ENCODE peak calls at places on chromosome 22, in six cellular contexts. B is pancreas, A is right lobe of liver, V is MG63, W is fibroblast of lung, R is AG04450. U is an unnamed sample.

GRCh38 chr22:39825661-39826102 is 67.9 kb downstream of the ENTHD1 start:
- DNase-seq in V (no peak), B (no peak), A (no peak), R (no peak), W (no peak), U (no peak)

GRCh38 chr22:27461470-27461869 is 340.1 kb downstream of the MN1 start:
- DNase-seq in B (no peak), V (peak; percentile 74), R (peak; percentile 72), A (no peak), W (peak; percentile 33), U (peak; percentile 86)

GRCh38 chr22:27667121-27667843 is 134.3 kb downstream of the MN1 start:
- DNase-seq in V (no peak), A (no peak), W (peak; percentile 15), B (no peak), R (no peak), U (no peak)

GRCh38 chr22:49183826-49184216 is 643.9 kb downstream of the BRD1 start:
- DNase-seq in V (no peak), R (no peak), A (no peak), W (no peak), B (no peak), U (no peak)

GRCh38 chr22:17368727-17369552 is at the start of gene CECR2:
- DNase-seq in V (no peak), A (peak; percentile 71), B (peak; percentile 71), R (no peak), W (peak; percentile 61), U (no peak)

GRCh38 chr22:24803064-24803542 is 2.9 kb upstream of the SGSM1 start:
- DNase-seq in R (no peak), A (peak; percentile 47), W (peak; percentile 29), V (peak; percentile 23), B (peak; percentile 55), U (peak; percentile 20)

GRCh38 chr22:38802671-38803121 is 8.8 kb upstream of the DNAL4 start:
- DNase-seq in V (peak; percentile 74), A (no peak), W (peak; percentile 96), R (peak; percentile 85), B (no peak), U (peak; percentile 72)

GRCh38 chr22:35928273-35928798 is 100.3 kb downstream of the RBFOX2 start:
- DNase-seq in R (no peak), W (no peak), V (no peak), A (no peak), B (no peak), U (no peak)

GRCh38 chr22:24129980-24130379 is 51.3 kb upstream of the SUSD2 start:
- DNase-seq in R (no peak), W (no peak), B (no peak), V (no peak), A (no peak), U (no peak)

GRCh38 chr22:32232447-32232846 is 22.7 kb downstream of the SLC5A4 start:
- DNase-seq in V (no peak), R (no peak), A (no peak), W (no peak), B (no peak), U (no peak)

GRCh38 chr22:39675907-39676306 is 105.4 kb downstream of the CACNA1I start:
- DNase-seq in W (no peak), A (no peak), V (no peak), B (no peak), R (no peak), U (no peak)

GRCh38 chr22:35530700-35531099 is 9.9 kb upstream of the RASD2 start:
- DNase-seq in A (no peak), W (no peak), V (no peak), R (no peak), B (no peak), U (no peak)

GRCh38 chr22:50447576-50448551 is 27.0 kb downstream of the SBF1 start:
- DNase-seq in V (no peak), A (no peak), R (no peak), W (no peak), B (peak; percentile 67), U (no peak)

GRCh38 chr22:36182056-36182455 is 19.6 kb downstream of the APOL4 start:
- DNase-seq in B (no peak), A (no peak), R (no peak), V (no peak), W (no peak), U (no peak)

GRCh38 chr22:39985383-39986045 is 9.2 kb upstream of the FAM83F start:
- DNase-seq in W (no peak), B (no peak), V (no peak), A (no peak), R (no peak), U (no peak)

GRCh38 chr22:36220457-36220921 is 18.8 kb downstream of the APOL2 start:
- DNase-seq in R (no peak), A (no peak), W (no peak), B (no peak), V (peak; percentile 62), U (peak; percentile 51)

GRCh38 chr22:31893460-31893859 is 50.9 kb upstream of the YWHAH start:
- DNase-seq in W (no peak), V (no peak), A (no peak), B (no peak), R (no peak), U (no peak)

GRCh38 chr22:50304528-50305392 is 2.7 kb downstream of the PLXNB2 start:
- DNase-seq in A (no peak), R (no peak), W (peak; percentile 34), B (peak; percentile 82), V (peak; percentile 95), U (no peak)

GRCh38 chr22:17496843-17497242 is 66.5 kb upstream of the SLC25A18 start:
- DNase-seq in R (no peak), B (no peak), W (no peak), A (no peak), V (no peak), U (no peak)

GRCh38 chr22:39556970-39557811 is 13.4 kb upstream of the CACNA1I start:
- DNase-seq in V (peak; percentile 29), W (peak; percentile 18), B (no peak), R (no peak), A (no peak), U (no peak)

GRCh38 chr22:46357186-46357500 is 21.6 kb downstream of the TRMU start:
- DNase-seq in W (no peak), V (no peak), A (no peak), B (no peak), R (no peak), U (no peak)

GRCh38 chr22:46359362-46359761 is 23.8 kb downstream of the TRMU start:
- DNase-seq in A (no peak), R (no peak), W (no peak), B (peak; percentile 61), V (no peak), U (no peak)

GRCh38 chr22:46357711-46358505 is 22.4 kb downstream of the TRMU start:
- DNase-seq in R (no peak), V (no peak), A (no peak), W (no peak), B (peak; percentile 72), U (no peak)

GRCh38 chr22:46360097-46360496 is 24.6 kb downstream of the TRMU start:
- DNase-seq in R (no peak), A (no peak), W (no peak), B (peak; percentile 22), V (no peak), U (no peak)

GRCh38 chr22:46358766-46359165 is 23.3 kb downstream of the TRMU start:
- DNase-seq in W (no peak), R (no peak), V (no peak), B (peak; percentile 23), A (no peak), U (no peak)
- H3K4me3 ChIP-seq in W (no peak overlapping the region), R (no peak overlapping the region), V (no peak overlapping the region), B (no peak overlapping the region), A (no peak overlapping the region), U (no peak overlapping the region)

GRCh38 chr22:42450862-42451261 is 18.7 kb upstream of the NFAM1 start:
- DNase-seq in R (no peak), V (no peak), B (no peak), W (no peak), A (no peak), U (no peak)

GRCh38 chr22:42452916-42453315 is 20.7 kb upstream of the NFAM1 start:
- DNase-seq in V (no peak), W (no peak), R (no peak), B (no peak), A (no peak), U (no peak)

GRCh38 chr22:42446151-42446550 is 13.9 kb upstream of the NFAM1 start:
- DNase-seq in W (no peak), A (no peak), B (no peak), R (no peak), V (no peak), U (no peak)

GRCh38 chr22:42452456-42452855 is 20.3 kb upstream of the NFAM1 start:
- DNase-seq in W (no peak), B (no peak), R (no peak), V (no peak), A (no peak), U (no peak)

GRCh38 chr22:42451499-42452145 is 19.4 kb upstream of the NFAM1 start:
- DNase-seq in B (no peak), A (no peak), W (no peak), V (no peak), R (no peak), U (no peak)
- H3K27me3 ChIP-seq in B (no peaks in the 10 kb centered on the region), A (no peaks in the 10 kb centered on the region), W (no peaks in the 10 kb centered on the region), V (peaks cover 9% of the 10 kb centered on the region), R (peaks cover 19% of the 10 kb centered on the region), U (no peaks in the 10 kb centered on the region)

DNA sequence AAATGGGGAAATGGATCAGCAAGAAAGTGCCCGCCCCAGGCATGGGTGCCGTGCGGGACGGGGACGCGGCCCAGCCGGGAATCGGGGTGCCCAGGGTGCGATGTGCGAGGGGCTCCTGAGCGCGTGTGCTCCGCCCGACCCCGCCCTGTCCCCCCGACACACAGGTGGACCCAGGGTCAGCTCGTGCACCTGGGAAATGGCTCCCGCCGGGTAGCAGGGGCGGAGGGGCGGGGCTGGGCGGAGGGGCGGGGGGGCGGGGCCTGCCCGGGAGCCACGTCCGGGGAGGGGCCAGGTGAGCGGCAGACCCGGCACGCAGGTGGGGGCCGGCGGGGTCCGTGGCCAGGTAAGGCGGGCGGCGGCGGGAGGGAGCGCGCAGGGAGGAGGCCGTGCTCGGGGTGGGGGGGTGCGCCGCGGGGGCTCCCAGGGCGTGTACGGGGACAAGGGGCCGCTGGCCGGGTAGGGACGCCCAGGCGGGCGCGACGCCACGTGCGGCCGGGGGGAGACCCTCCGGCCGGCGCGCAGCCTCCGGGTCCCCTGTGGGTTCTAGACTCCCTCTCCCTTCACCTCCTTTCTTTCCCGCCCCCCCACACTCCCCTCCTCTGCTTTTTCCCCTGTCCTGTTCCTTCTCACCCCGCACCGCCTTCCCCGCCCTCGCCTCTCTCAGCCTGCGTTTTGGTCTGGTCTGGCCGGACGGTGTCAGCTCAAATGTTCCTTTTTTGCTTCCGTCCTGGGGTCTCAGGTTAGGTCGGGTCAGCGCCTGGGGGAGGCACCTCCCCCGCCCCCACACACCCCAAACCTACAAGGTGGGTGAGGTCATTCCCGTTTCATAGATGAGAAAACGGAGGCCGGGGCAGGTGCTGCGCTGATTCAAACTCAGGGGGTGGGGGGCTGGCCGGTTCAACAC is at the start of gene ARHGAP8:
- DNase-seq in A (no peak), B (peak; percentile 88), R (no peak), W (no peak), V (no peak), U (no peak)
- H3K4me3 ChIP-seq in A (peak within 1 kb of the TSS; percentile 40), B (peak within 1 kb of the TSS; percentile 45), R (no peak within 1 kb of the TSS), W (no peak within 1 kb of the TSS), V (no peak within 1 kb of the TSS), U (no peak within 1 kb of the TSS)

DNA sequence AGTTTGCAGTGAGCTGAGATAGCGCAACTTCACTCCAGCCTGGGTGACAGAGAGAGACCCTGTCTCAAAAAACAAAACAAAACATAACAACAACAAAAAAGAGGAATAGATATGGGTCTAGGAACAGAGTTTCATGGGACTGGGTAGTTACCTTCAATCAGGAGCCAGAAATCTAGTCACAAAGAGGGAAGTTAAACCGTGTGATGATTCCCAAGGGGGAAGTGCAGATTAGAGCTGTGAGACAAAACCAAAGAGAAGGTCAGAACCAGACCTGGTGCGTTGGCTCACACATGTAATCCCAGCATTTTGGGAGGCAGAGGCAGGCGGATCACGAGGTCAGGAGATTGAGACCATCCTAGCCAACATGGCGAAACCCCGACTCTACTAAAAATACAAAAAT is 42.1 kb upstream of the LARGE1 start:
- DNase-seq in B (no peak), V (no peak), R (no peak), A (no peak), W (no peak), U (no peak)
- H3K27me3 ChIP-seq in B (no peaks in the 10 kb centered on the region), V (no peaks in the 10 kb centered on the region), R (no peaks in the 10 kb centered on the region), A (no peaks in the 10 kb centered on the region), W (no peaks in the 10 kb centered on the region), U (no peaks in the 10 kb centered on the region)

U was measured in brain microvascular endothelial cell.